ENCODE peak calls at places on chromosome 12, in six cellular contexts. A, U, B, R, O and J are unnamed samples.

GRCh38 chr12:22272596-22272995 is 61.9 kb downstream of the ST8SIA1 start:
- DNase-seq in A (no peak), U (no peak), B (no peak), R (no peak), O (no peak), J (no peak)

GRCh38 chr12:116135209-116135930 is 142.1 kb downstream of the MED13L start:
- DNase-seq in A (no peak), U (no peak), B (peak), R (no peak), O (no peak), J (no peak)

GRCh38 chr12:15306605-15307004 is 15.7 kb upstream of the PTPRO start:
- DNase-seq in A (no peak), U (no peak), B (no peak), R (no peak), O (no peak), J (no peak)

GRCh38 chr12:82970614-82971013 is 283.9 kb downstream of the TMTC2 start:
- DNase-seq in A (no peak), U (no peak), B (no peak), R (no peak), O (no peak), J (no peak)

GRCh38 chr12:117114784-117115183 is 15.6 kb upstream of the TESC start:
- DNase-seq in A (no peak), U (no peak), B (no peak), R (no peak), O (no peak), J (no peak)

GRCh38 chr12:94187351-94187750 is 39.0 kb downstream of the PLXNC1 start:
- DNase-seq in A (no peak), U (no peak), B (no peak), R (no peak), O (no peak), J (no peak)

GRCh38 chr12:94704452-94704871 is 54.1 kb upstream of the TMCC3 start:
- DNase-seq in A (peak), U (no peak), B (no peak), R (no peak), O (no peak), J (no peak)

GRCh38 chr12:66140726-66141125 is 10.2 kb upstream of the LLPH start:
- DNase-seq in A (no peak), U (no peak), B (no peak), R (no peak), O (no peak), J (no peak)

GRCh38 chr12:2161478-2161877 is 108.7 kb downstream of the CACNA1C start:
- DNase-seq in A (peak), U (peak), B (no peak), R (no peak), O (peak), J (peak)

GRCh38 chr12:74441872-74442271 is 95.8 kb upstream of the ATXN7L3B start:
- DNase-seq in A (no peak), U (no peak), B (no peak), R (no peak), O (no peak), J (no peak)

GRCh38 chr12:80195143-80195726 is 95.9 kb downstream of the OTOGL start:
- DNase-seq in A (no peak), U (no peak), B (peak), R (no peak), O (no peak), J (no peak)

GRCh38 chr12:65894127-65894526 is 69.8 kb downstream of the HMGA2 start:
- DNase-seq in A (no peak), U (no peak), B (no peak), R (no peak), O (no peak), J (no peak)

GRCh38 chr12:66409195-66409871 is 107.0 kb downstream of the HELB start:
- DNase-seq in A (peak), U (peak), B (no peak), R (no peak), O (no peak), J (no peak)

GRCh38 chr12:117076410-117077372 is 22.5 kb downstream of the TESC start:
- DNase-seq in A (no peak), U (no peak), B (peak), R (no peak), O (no peak), J (no peak)

GRCh38 chr12:105524961-105525360 is 194.5 kb downstream of the C12orf75 start:
- DNase-seq in A (no peak), U (no peak), B (no peak), R (no peak), O (no peak), J (no peak)

GRCh38 chr12:115687094-115687493 is 590.4 kb downstream of the MED13L start:
- DNase-seq in A (no peak), U (no peak), B (no peak), R (no peak), O (no peak), J (no peak)

GRCh38 chr12:48286665-48287064 is 64.1 kb downstream of the ZNF641 start:
- DNase-seq in A (no peak), U (no peak), B (no peak), R (no peak), O (no peak), J (no peak)

GRCh38 chr12:31011336-31011735 is 62.3 kb upstream of the DDX11 start:
- DNase-seq in A (no peak), U (no peak), B (no peak), R (peak), O (peak), J (no peak)